ENCODE peak calls at places on chromosomes 6 and 20, in five cellular contexts. S, U, I, O and H are unnamed samples.

GRCh38 chr6:7086488-7086887 is 21.3 kb upstream of the RREB1 start:
- DNase-seq in I (no peak), U (peak), O (peak), S (peak), H (no peak)

GRCh38 chr6:50936277-50936681 is 117.6 kb downstream of the TFAP2B start:
- DNase-seq in S (no peak), I (no peak), O (no peak), U (no peak), H (no peak)

GRCh38 chr6:34349226-34349625 is 43.2 kb downstream of the NUDT3 start:
- DNase-seq in O (no peak), S (no peak), U (no peak), I (no peak), H (no peak)

GRCh38 chr20:32059189-32059588 is 7.1 kb downstream of the HCK start:
- DNase-seq in I (no peak), S (no peak), O (no peak), U (no peak), H (no peak)

GRCh38 chr6:112007254-112007653 is 46.6 kb upstream of the CCN6 start:
- DNase-seq in U (no peak), O (no peak), I (no peak), S (no peak), H (no peak)

GRCh38 chr6:46541556-46541955 is 50.3 kb upstream of the RCAN2 start:
- DNase-seq in I (no peak), O (no peak), S (no peak), U (no peak), H (no peak)

GRCh38 chr6:38713812-38714211 is 1.3 kb upstream of the DNAH8 start:
- DNase-seq in U (no peak), S (no peak), I (no peak), O (peak), H (no peak)

GRCh38 chr6:36977470-36977941 is 8.5 kb downstream of the MTCH1 start:
- DNase-seq in I (no peak), O (no peak), U (no peak), S (no peak), H (no peak)

GRCh38 chr6:133548409-133548808 is 307.3 kb downstream of the EYA4 start:
- DNase-seq in U (no peak), O (no peak), S (no peak), I (no peak), H (no peak)

GRCh38 chr6:91697010-91697694 is 1110.3 kb upstream of the MAP3K7 start:
- DNase-seq in U (no peak), I (no peak), O (no peak), S (no peak), H (no peak)

GRCh38 chr6:2507638-2508037 is 243.1 kb downstream of the MYLK4 start:
- DNase-seq in U (no peak), I (no peak), S (no peak), O (no peak), H (no peak)

GRCh38 chr6:155695495-155695894 is 239.9 kb upstream of the NOX3 start:
- DNase-seq in U (no peak), I (no peak), S (no peak), O (no peak), H (no peak)

GRCh38 chr20:22795897-22796296 is 211.5 kb upstream of the FOXA2 start:
- DNase-seq in O (no peak), S (peak), U (peak), I (peak), H (no peak)

GRCh38 chr6:139028242-139028657 is 295 bp upstream of the ABRACL start:
- DNase-seq in U (no peak), O (no peak), I (peak), S (no peak), H (no peak)

GRCh38 chr20:39298116-39298515 is 336.0 kb downstream of the DHX35 start:
- DNase-seq in I (no peak), S (no peak), U (no peak), O (no peak), H (peak)

GRCh38 chr6:146550911-146551310 is 7.3 kb downstream of the RAB32 start:
- DNase-seq in U (no peak), I (no peak), S (no peak), O (no peak), H (no peak)

GRCh38 chr20:11492391-11492790 is 425.3 kb upstream of the BTBD3 start:
- DNase-seq in U (no peak), S (no peak), I (no peak), O (no peak), H (no peak)

GRCh38 chr20:11497543-11497942 is 420.1 kb upstream of the BTBD3 start:
- DNase-seq in S (no peak), I (no peak), U (no peak), O (no peak), H (no peak)

GRCh38 chr20:11496382-11496781 is 421.3 kb upstream of the BTBD3 start:
- DNase-seq in O (no peak), U (no peak), I (no peak), S (no peak), H (no peak)

GRCh38 chr20:11492846-11493245 is 424.8 kb upstream of the BTBD3 start:
- DNase-seq in U (no peak), O (no peak), I (no peak), S (no peak), H (no peak)
- H3K27ac ChIP-seq in U (no peak), O (no peak), I (no peak), S (no peak), H (no peak)

GRCh38 chr6:31701666-31702420 is 1.3 kb downstream of the ABHD16A start:
- DNase-seq in S (peak), U (no peak), I (no peak), O (peak), H (no peak)
- H3K27ac ChIP-seq in S (peak), U (peak), I (no peak), O (peak), H (peak)

GRCh38 chr6:31710490-31711219 is 4.0 kb downstream of the LY6G6F start:
- DNase-seq in I (no peak), U (no peak), S (no peak), O (no peak), H (no peak)
- H3K27ac ChIP-seq in I (no peak), U (no peak), S (no peak), O (no peak), H (no peak)

DNA sequence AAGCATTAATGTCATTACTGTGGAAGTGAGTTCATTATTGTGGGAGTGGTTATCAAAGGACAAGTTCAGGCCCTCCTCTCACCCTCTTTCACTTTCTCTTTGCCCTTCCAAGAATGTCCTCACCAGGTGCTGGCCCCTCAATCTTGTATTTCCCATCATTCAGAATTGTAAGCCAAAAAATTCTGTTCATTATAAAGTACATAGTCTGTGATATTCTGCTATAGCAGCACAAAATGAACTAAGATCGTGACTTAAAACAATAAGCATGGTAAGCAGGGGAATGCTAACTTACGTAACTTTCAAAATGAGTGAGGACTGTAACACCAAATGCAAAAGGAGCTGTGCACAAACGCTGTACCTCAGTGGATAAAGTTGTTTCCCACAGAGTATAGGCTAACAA is 515.7 kb upstream of the BTBD3 start:
- DNase-seq in S (no peak), U (no peak), I (no peak), O (no peak), H (no peak)
- H3K27ac ChIP-seq in S (no peak), U (no peak), I (no peak), O (no peak), H (no peak)

DNA sequence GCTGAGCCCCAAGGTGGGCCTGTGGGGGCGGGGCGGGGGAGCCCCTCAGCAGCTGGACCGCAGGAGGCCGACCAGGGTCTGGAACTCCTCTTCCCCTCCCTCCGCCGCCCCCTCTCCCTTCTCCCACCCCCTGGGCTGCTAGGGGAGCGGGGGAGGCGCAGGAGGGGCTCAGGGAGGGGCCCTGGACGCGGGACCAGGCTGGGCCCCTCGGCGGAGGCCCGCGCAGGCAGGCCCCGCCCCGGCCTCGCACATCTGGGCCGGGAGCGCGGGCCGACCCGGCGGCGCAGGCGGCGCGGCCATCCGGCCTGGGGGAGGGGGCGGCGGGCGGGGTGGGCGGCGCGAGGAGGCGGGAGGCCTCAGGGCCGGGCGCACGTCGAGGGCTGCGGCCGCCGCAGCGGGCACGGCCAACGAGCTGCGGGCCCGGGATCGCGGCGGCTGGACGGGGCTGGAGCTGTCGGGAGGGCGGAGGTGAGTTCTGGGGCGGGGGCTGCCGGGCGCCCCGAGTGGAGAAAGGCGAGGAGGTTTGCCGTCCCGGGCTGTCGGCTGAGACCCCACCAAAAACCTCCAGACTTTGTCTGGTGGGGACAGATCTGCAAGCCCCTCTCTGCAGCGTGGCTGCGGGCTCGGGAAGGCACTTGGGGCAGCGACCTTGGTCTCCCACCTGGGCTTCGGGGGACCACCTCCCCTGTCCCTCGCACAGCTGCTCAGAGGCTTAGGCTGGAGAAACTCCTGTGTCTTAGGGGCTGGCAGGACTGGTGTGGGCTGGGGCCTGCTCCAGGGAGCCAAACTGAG is at the start of gene HSPA12B:
- DNase-seq in O (no peak), I (no peak), S (no peak), U (no peak), H (no peak)
- H3K27ac ChIP-seq in O (no peak), I (no peak), S (peak), U (peak), H (no peak)

DNA sequence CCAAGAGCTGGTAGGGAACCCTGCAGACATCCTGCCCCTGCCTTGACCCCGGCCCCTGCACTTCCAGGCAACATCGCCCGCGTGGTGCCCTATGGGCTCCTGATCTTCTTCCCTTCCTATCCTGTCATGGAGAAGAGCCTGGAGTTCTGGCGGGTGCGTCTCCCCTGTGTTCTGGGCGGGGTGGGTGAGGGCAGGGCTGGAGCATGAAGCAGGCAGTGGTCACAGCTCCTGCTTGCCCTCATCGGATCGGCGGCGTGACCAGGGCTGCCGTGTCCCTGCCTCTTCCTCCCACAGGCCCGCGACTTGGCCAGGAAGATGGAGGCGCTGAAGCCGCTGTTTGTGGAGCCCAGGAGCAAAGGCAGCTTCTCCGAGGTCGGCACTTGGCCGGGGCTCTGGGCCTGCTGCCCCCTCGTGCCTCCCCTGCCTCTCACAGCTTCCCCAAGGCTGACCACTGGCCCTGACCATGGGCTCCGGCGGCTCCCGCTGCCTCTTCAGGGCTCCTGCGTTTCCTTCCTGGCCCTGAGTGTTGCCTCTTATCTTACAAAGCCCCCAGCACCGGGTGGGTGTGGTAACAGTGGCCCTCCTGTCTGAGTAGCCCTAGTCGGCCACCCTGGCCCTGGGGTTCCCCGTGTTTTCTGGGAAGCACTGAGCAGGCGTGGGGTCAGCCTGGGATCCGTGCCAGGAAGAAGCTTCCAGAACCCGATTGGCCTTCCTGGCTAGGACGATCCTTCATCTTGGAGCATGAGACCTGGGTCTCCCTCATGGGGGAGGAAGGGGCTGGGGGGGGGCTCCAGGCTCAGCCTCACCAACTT is 8.0 kb upstream of the TNFRSF6B start:
- DNase-seq in I (peak), O (no peak), U (no peak), S (peak), H (no peak)
- H3K27ac ChIP-seq in I (no peak), O (no peak), U (peak), S (peak), H (no peak)

GRCh38 chr6:39772559-39773283 is 19.5 kb upstream of the DAAM2 start:
- DNase-seq in S (no peak), I (no peak), U (no peak), O (no peak), H (no peak)

GRCh38 chr6:39778581-39779270 is 13.4 kb upstream of the DAAM2 start:
- DNase-seq in I (no peak), U (no peak), O (no peak), S (no peak), H (no peak)

GRCh38 chr6:39777218-39777617 is 15.0 kb upstream of the DAAM2 start:
- DNase-seq in I (no peak), O (no peak), S (no peak), U (no peak), H (no peak)

GRCh38 chr6:39777661-39778060 is 14.5 kb upstream of the DAAM2 start:
- DNase-seq in I (no peak), O (no peak), U (no peak), S (no peak), H (no peak)

GRCh38 chr6:39776581-39776980 is 15.6 kb upstream of the DAAM2 start:
- DNase-seq in S (no peak), O (no peak), I (no peak), U (no peak), H (no peak)
- H3K27ac ChIP-seq in S (no peak), O (no peak), I (no peak), U (peak), H (no peak)